ENCODE peak calls at places on chromosome 4, in five cellular contexts. K is WTC11, V is K562, Y is H1, X is HepG2. J is an unnamed sample.

GRCh38 chr4:22870847-22871246 is 178.1 kb downstream of the GBA3 start:
- DNase-seq in K (no peak), V (no peak), Y (no peak), X (no peak), J (no peak)

GRCh38 chr4:181204109-181204508 is 1039.1 kb upstream of the TENM3 start:
- DNase-seq in K (no peak), V (no peak), Y (no peak), X (no peak), J (no peak)

GRCh38 chr4:60042941-60043340 is 1157.2 kb upstream of the ADGRL3 start:
- DNase-seq in K (no peak), V (no peak), Y (no peak), X (no peak), J (no peak)

GRCh38 chr4:37803348-37803973 is 23.0 kb upstream of the PGM2 start:
- DNase-seq in K (no peak), V (no peak), Y (no peak), X (peak), J (peak)

GRCh38 chr4:14566518-14566917 is 435.8 kb upstream of the CPEB2 start:
- DNase-seq in K (no peak), V (no peak), Y (no peak), X (no peak), J (no peak)

GRCh38 chr4:2009651-2010233 is 968 bp upstream of the NELFA start:
- DNase-seq in K (peak), V (no peak), Y (peak), X (peak), J (peak)

GRCh38 chr4:98794565-98795205 is 134.2 kb downstream of the EIF4E start:
- DNase-seq in K (no peak), V (peak), Y (no peak), X (no peak), J (peak)

GRCh38 chr4:109385260-109385659 is 48.4 kb upstream of the SEC24B start:
- DNase-seq in K (no peak), V (no peak), Y (no peak), X (no peak), J (no peak)

GRCh38 chr4:8108261-8108660 is 50.4 kb downstream of the ABLIM2 start:
- DNase-seq in K (no peak), V (no peak), Y (no peak), X (no peak), J (no peak)

GRCh38 chr4:86498560-86499166 is 95.5 kb upstream of the PTPN13 start:
- DNase-seq in K (no peak), V (peak), Y (no peak), X (peak), J (peak)

GRCh38 chr4:10090467-10091250 is 25.9 kb downstream of the WDR1 start:
- DNase-seq in K (no peak), V (no peak), Y (no peak), X (no peak), J (no peak)
- TF ChIP-seq CREB1 in K (no peak), V (no peak), Y (no peak), X (no peak), J (no peak)

GRCh38 chr4:152309418-152309817 is 226.5 kb downstream of the FBXW7 start:
- DNase-seq in K (no peak), V (no peak), Y (no peak), X (no peak), J (no peak)
- TF ChIP-seq CREB1 in K (no peak), V (no peak), Y (no peak), X (no peak), J (no peak)

GRCh38 chr4:26220704-26221103 is 100.1 kb upstream of the RBPJ start:
- DNase-seq in K (no peak), V (no peak), Y (no peak), X (no peak), J (no peak)
- TF ChIP-seq CREB1 in K (no peak), V (no peak), Y (no peak), X (no peak), J (no peak)

DNA sequence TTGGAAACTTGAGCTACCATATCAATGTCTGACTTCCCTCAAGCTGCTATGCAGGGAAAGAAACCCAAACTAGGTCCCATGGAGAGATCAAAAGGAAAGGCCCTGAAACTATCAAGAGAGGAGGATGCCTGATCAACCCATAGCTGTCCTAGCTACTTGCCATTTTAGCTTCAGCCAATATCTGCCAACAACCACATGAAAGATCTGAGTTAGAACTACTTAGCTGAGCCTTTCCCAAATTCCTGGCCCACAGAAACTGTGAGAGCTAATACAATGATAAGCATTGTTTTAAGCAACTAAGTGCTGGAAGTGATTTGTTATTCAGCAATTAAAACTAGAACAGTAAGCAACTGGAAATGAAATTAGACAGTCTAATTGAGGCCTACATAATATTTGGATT is 6.3 kb upstream of the ARHGEF38 start:
- DNase-seq in K (no peak), V (no peak), Y (no peak), X (no peak), J (no peak)
- TF ChIP-seq CREB1 in K (no peak), V (no peak), Y (no peak), X (no peak), J (no peak)

GRCh38 chr4:152014280-152014679 is 253.5 kb upstream of the GATB start:
- DNase-seq in K (no peak), V (no peak), Y (no peak), X (no peak), J (no peak)
- TF ChIP-seq CREB1 in K (no peak), V (no peak), Y (no peak), X (no peak), J (no peak)

GRCh38 chr4:76531597-76531996 is 96.6 kb downstream of the SHROOM3 start:
- DNase-seq in K (no peak), V (no peak), Y (no peak), X (no peak), J (no peak)
- TF ChIP-seq CREB1 in K (no peak), V (no peak), Y (no peak), X (no peak), J (no peak)

GRCh38 chr4:18850763-18851331 is 829.3 kb upstream of the LCORL start:
- DNase-seq in K (no peak), V (no peak), Y (no peak), X (no peak), J (no peak)
- TF ChIP-seq CREB1 in K (no peak), V (no peak), Y (no peak), X (no peak), J (no peak)

GRCh38 chr4:188430384-188430783 is 291.1 kb downstream of the TRIML1 start:
- DNase-seq in K (no peak), V (no peak), Y (no peak), X (no peak), J (no peak)

GRCh38 chr4:188434686-188435085 is 295.4 kb downstream of the TRIML1 start:
- DNase-seq in K (no peak), V (no peak), Y (no peak), X (no peak), J (no peak)

GRCh38 chr4:188432328-188432727 is 293.1 kb downstream of the TRIML1 start:
- DNase-seq in K (no peak), V (no peak), Y (no peak), X (no peak), J (no peak)

GRCh38 chr4:188435381-188435780 is 296.1 kb downstream of the TRIML1 start:
- DNase-seq in K (no peak), V (no peak), Y (no peak), X (no peak), J (no peak)

GRCh38 chr4:188433916-188434315 is 294.7 kb downstream of the TRIML1 start:
- DNase-seq in K (no peak), V (no peak), Y (no peak), X (no peak), J (no peak)
- TF ChIP-seq CREB1 in K (no peak), V (no peak), Y (no peak), X (no peak), J (no peak)

GRCh38 chr4:54498661-54499111 is 159.1 kb upstream of the KIT start:
- DNase-seq in K (no peak), V (no peak), Y (no peak), X (no peak), J (peak)

GRCh38 chr4:54497947-54498346 is 159.8 kb upstream of the KIT start:
- DNase-seq in K (no peak), V (no peak), Y (no peak), X (no peak), J (no peak)

GRCh38 chr4:54495641-54496040 is 162.1 kb upstream of the KIT start:
- DNase-seq in K (no peak), V (no peak), Y (no peak), X (no peak), J (no peak)

GRCh38 chr4:54496412-54496811 is 161.3 kb upstream of the KIT start:
- DNase-seq in K (no peak), V (no peak), Y (no peak), X (no peak), J (no peak)

DNA sequence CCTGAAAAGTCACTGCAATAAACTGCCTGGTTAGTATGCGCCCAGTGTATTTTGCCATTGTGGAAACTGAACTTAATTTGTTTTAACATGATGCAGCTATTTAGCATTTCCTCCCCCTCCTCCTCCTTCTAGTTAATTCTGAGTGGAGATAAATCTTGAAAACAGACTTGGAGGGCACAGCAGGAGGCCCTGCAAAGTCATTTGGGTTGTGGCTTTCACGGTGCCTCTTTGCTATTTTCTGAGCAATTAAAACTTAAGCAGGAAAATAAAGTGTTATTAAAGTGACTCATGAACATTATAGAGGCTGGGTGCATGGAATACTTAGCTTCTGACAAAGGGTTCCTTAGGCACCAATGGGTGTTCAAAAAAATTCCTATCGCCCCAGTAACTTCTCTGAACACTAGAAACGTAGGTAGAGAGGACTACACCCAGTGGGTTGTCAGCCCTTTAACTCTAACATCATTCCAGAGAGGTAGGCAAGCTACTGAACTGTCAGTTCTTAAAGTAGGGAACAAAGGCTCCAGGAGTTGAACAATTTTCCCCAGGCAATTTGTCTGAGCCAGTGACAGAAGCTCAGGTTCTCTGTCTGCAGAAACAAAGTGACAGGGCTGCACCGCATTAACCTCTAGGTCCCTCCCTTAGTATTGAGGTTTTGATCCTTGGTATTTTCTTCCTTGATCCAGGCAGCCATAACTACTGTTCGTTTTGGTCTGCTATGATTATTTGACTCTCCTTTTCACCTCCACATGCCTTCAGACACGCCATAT is 158.3 kb upstream of the KIT start:
- DNase-seq in K (no peak), V (no peak), Y (no peak), X (no peak), J (no peak)
- TF ChIP-seq CREB1 in K (no peak), V (no peak), Y (no peak), X (no peak), J (no peak)

DNA sequence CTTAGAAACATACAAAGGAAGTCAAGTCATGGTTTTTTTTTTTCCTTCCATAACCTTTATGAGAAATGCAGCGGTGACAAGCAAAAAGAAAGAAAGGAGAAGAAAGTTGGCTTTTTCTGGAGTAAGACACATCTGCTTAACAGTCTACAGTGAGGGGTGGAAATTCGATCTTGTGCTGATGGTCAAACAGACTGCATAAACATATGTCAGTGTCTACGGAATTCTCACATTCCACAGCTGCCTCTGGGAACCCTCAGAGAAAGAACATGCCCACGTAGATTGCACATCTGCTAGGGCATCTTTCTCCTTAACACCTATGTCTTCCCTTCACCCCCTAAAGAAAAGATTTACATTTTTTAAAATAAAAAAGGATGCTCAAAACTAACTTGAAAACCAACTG is 54.5 kb downstream of the PROM1 start:
- DNase-seq in K (no peak), V (no peak), Y (no peak), X (peak), J (peak)
- TF ChIP-seq CREB1 in K (no peak), V (no peak), Y (no peak), X (no peak), J (no peak)

J was measured in GM23338.